ENCODE peak calls at places on chromosomes 7 and 10, in four cellular contexts. V is HCEC 1CT; I is epithelial cell of prostate; B is central memory CD4-positive, alpha-beta T cell. O is an unnamed sample.

GRCh38 chr10:78605800-78606350 is 462.9 kb upstream of the ZMIZ1 start:
- DNase-seq in V (peak; percentile 23), I (peak; percentile 16), B (no peak), O (no peak)

GRCh38 chr7:362416-363096 is 72.6 kb downstream of the FOXL3 start:
- DNase-seq in V (no peak), I (no peak), B (peak; percentile 58), O (peak; percentile 28)

GRCh38 chr10:121244791-121245190 is 353.5 kb downstream of the FGFR2 start:
- DNase-seq in V (no peak), I (peak; percentile 52), B (no peak), O (no peak)

GRCh38 chr10:78313047-78313381 is 279.4 kb downstream of the RPS24 start:
- DNase-seq in V (no peak), I (no peak), B (no peak), O (no peak)

GRCh38 chr7:652881-653280 is 73.6 kb upstream of the DNAAF5 start:
- DNase-seq in V (no peak), I (no peak), B (no peak), O (no peak)

GRCh38 chr7:99275496-99275895 is 2.9 kb downstream of the MYH16 start:
- DNase-seq in V (no peak), I (no peak), B (no peak), O (no peak)

GRCh38 chr7:72785166-72785955 is 42.6 kb downstream of the TYW1B start:
- DNase-seq in V (peak; percentile 58), I (peak; percentile 0), B (no peak), O (no peak)

GRCh38 chr7:128410092-128410665 is 397 bp upstream of the IMPDH1 start:
- DNase-seq in V (peak; percentile 65), I (no peak), B (peak; percentile 57), O (peak; percentile 40)

GRCh38 chr7:46530081-46530480 is 609.0 kb upstream of the IGFBP3 start:
- DNase-seq in V (no peak), I (no peak), B (no peak), O (no peak)

GRCh38 chr10:103768345-103768744 is 87.0 kb downstream of the SH3PXD2A start:
- DNase-seq in V (no peak), I (no peak), B (no peak), O (no peak)

GRCh38 chr7:1811850-1812692 is 142.0 kb downstream of the ELFN1 start:
- DNase-seq in V (no peak), I (no peak), B (no peak), O (no peak)

GRCh38 chr7:112143567-112143966 is 62.6 kb downstream of the DOCK4 start:
- DNase-seq in V (peak; percentile 85), I (no peak), B (no peak), O (no peak)

GRCh38 chr7:1397491-1398327 is 61.6 kb downstream of the MICALL2 start:
- DNase-seq in V (peak; percentile 83), I (no peak), B (no peak), O (no peak)

GRCh38 chr7:1062296-1063294 is 18.2 kb downstream of the GPR146 start:
- DNase-seq in V (no peak), I (no peak), B (no peak), O (peak; percentile 87)

GRCh38 chr10:75111906-75112703 is 649 bp downstream of the SAMD8 start:
- DNase-seq in V (peak; percentile 51), I (no peak), B (peak; percentile 50), O (peak; percentile 65)

GRCh38 chr10:57593983-57594573 is 673.6 kb downstream of the IPMK start:
- DNase-seq in V (no peak), I (no peak), B (no peak), O (no peak)

GRCh38 chr7:96591900-96592676 is 117.6 kb downstream of the SEM1 start:
- DNase-seq in V (no peak), I (no peak), B (no peak), O (no peak)

GRCh38 chr10:78847486-78847885 is 221.3 kb upstream of the ZMIZ1 start:
- DNase-seq in V (no peak), I (no peak), B (no peak), O (no peak)

GRCh38 chr10:127415901-127416630 is 133.0 kb upstream of the NPS start:
- DNase-seq in V (no peak), I (no peak), B (no peak), O (no peak)

GRCh38 chr7:106313456-106313891 is 28.7 kb upstream of the NAMPT start:
- DNase-seq in V (peak; percentile 68), I (no peak), B (no peak), O (no peak)

GRCh38 chr10:89206402-89207180 is 526 bp downstream of the CH25H start:
- DNase-seq in V (peak; percentile 22), I (no peak), B (peak; percentile 68), O (peak; percentile 37)

GRCh38 chr7:128131701-128132100 is 100.5 kb upstream of the LRRC4 start:
- DNase-seq in V (no peak), I (no peak), B (no peak), O (no peak)

GRCh38 chr10:84156768-84157167 is 16.8 kb upstream of the GPR15LG start:
- DNase-seq in V (no peak), I (no peak), B (no peak), O (no peak)